ENCODE peak calls at places on chromosomes 13 and 19, in six cellular contexts. W, M, J, K, L and R are unnamed samples.

GRCh38 chr19:1266818-1267440 is 2.2 kb upstream of the CIRBP start:
- DNase-seq in W (no peak), M (peak), J (no peak), K (peak), L (peak), R (no peak)

GRCh38 chr13:112066624-112067004 is 335 bp upstream of the SOX1 start:
- DNase-seq in W (peak), M (peak), J (no peak), K (no peak), L (no peak), R (no peak)

GRCh38 chr19:4183967-4184717 is 1.7 kb downstream of the ANKRD24 start:
- DNase-seq in W (no peak), M (no peak), J (no peak), K (no peak), L (no peak), R (no peak)

GRCh38 chr19:10107817-10108367 is 1.7 kb downstream of the PPAN start:
- DNase-seq in W (no peak), M (no peak), J (no peak), K (no peak), L (no peak), R (no peak)

GRCh38 chr13:90918551-90918950 is 428.9 kb upstream of the MIR17HG start:
- DNase-seq in W (no peak), M (no peak), J (no peak), K (no peak), L (no peak), R (peak)

GRCh38 chr19:33193864-33194362 is at the start of gene LRP3:
- DNase-seq in W (no peak), M (no peak), J (no peak), K (no peak), L (peak), R (peak)

GRCh38 chr19:17538684-17539287 is 16.7 kb upstream of the COLGALT1 start:
- DNase-seq in W (no peak), M (no peak), J (no peak), K (peak), L (no peak), R (no peak)

GRCh38 chr19:10289836-10290438 is at the start of gene ICAM5:
- DNase-seq in W (no peak), M (peak), J (no peak), K (no peak), L (peak), R (no peak)

GRCh38 chr13:99916366-99917103 is 55.0 kb downstream of the ZIC5 start:
- DNase-seq in W (no peak), M (no peak), J (no peak), K (no peak), L (peak), R (peak)

GRCh38 chr19:12117203-12117970 is 22.8 kb downstream of the ZNF20 start:
- DNase-seq in W (no peak), M (peak), J (no peak), K (no peak), L (no peak), R (no peak)

GRCh38 chr13:40993987-40994386 is 25.1 kb downstream of the ELF1 start:
- DNase-seq in W (no peak), M (peak), J (no peak), K (no peak), L (no peak), R (no peak)

GRCh38 chr19:1166872-1167573 is 7.0 kb downstream of the SBNO2 start:
- DNase-seq in W (no peak), M (no peak), J (no peak), K (no peak), L (no peak), R (no peak)

GRCh38 chr19:3368441-3368795 is 2.0 kb downstream of the NFIC start:
- DNase-seq in W (no peak), M (no peak), J (no peak), K (no peak), L (no peak), R (no peak)

GRCh38 chr13:92143766-92144165 is 745.3 kb downstream of the GPC5 start:
- DNase-seq in W (no peak), M (no peak), J (no peak), K (no peak), L (no peak), R (no peak)

GRCh38 chr19:17938092-17938845 is 5.5 kb downstream of the CCDC124 start:
- DNase-seq in W (peak), M (peak), J (peak), K (peak), L (peak), R (peak)

GRCh38 chr13:60312851-60313505 is 84.0 kb upstream of the TDRD3 start:
- DNase-seq in W (no peak), M (no peak), J (no peak), K (no peak), L (no peak), R (no peak)

GRCh38 chr19:48480151-48480475 is 10.9 kb downstream of the CYTH2 start:
- DNase-seq in W (no peak), M (no peak), J (no peak), K (no peak), L (no peak), R (no peak)

GRCh38 chr19:49890349-49891311 is 6.1 kb downstream of the IL4I1 start:
- DNase-seq in W (no peak), M (peak), J (no peak), K (peak), L (no peak), R (no peak)

GRCh38 chr19:9132422-9132821 is 5.7 kb upstream of the OR7G3 start:
- DNase-seq in W (no peak), M (no peak), J (no peak), K (no peak), L (no peak), R (no peak)

GRCh38 chr13:77521595-77522367 is 13.7 kb upstream of the SCEL start:
- DNase-seq in W (no peak), M (peak), J (no peak), K (no peak), L (peak), R (peak)

GRCh38 chr19:35249146-35249847 is 495 bp downstream of the LSR start:
- DNase-seq in W (peak), M (peak), J (no peak), K (no peak), L (no peak), R (no peak)

GRCh38 chr13:103539265-103539664 is 473.0 kb upstream of the SLC10A2 start:
- DNase-seq in W (no peak), M (peak), J (no peak), K (no peak), L (no peak), R (no peak)

GRCh38 chr19:49110567-49110966 is 3.6 kb upstream of the LIN7B start:
- DNase-seq in W (no peak), M (no peak), J (no peak), K (no peak), L (no peak), R (peak)

GRCh38 chr13:85405316-85405897 is 393.8 kb downstream of the SLITRK6 start:
- DNase-seq in W (no peak), M (peak), J (no peak), K (no peak), L (no peak), R (no peak)

GRCh38 chr13:40432018-40432978 is 234.1 kb downstream of the FOXO1 start:
- DNase-seq in W (no peak), M (no peak), J (no peak), K (peak), L (no peak), R (no peak)

GRCh38 chr19:13068064-13068807 is 34.4 kb downstream of the LYL1 start:
- DNase-seq in W (no peak), M (no peak), J (no peak), K (no peak), L (peak), R (no peak)

GRCh38 chr13:30720470-30720869 is 14.9 kb upstream of the ALOX5AP start:
- DNase-seq in W (no peak), M (no peak), J (no peak), K (no peak), L (peak), R (peak)

GRCh38 chr13:84609716-84610115 is 727.4 kb upstream of the SLITRK1 start:
- DNase-seq in W (no peak), M (no peak), J (no peak), K (no peak), L (no peak), R (peak)

GRCh38 chr13:23578411-23579071 is 8.3 kb downstream of the TNFRSF19 start:
- DNase-seq in W (peak), M (peak), J (no peak), K (peak), L (no peak), R (peak)